ENCODE peak calls at places on chromosomes 4 and X, in seven cellular contexts. X, P, A, E, U, M and G are unnamed samples.

GRCh38 chr4:33625762-33626161 is 2618.6 kb downstream of the ARAP2 start:
- DNase-seq in X (no peak), P (peak), A (peak), E (no peak), U (no peak), M (no peak), G (no peak)

GRCh38 chrX:53711446-53711845 is 24.9 kb upstream of the HUWE1 start:
- DNase-seq in X (no peak), P (peak), A (no peak), E (no peak), U (no peak), M (no peak), G (no peak)

GRCh38 chr4:8443801-8444200 is 3.2 kb downstream of the TRMT44 start:
- DNase-seq in X (no peak), P (no peak), A (peak), E (no peak), U (no peak), M (no peak), G (no peak)

GRCh38 chr4:76691767-76692689 is 205.9 kb downstream of the SOWAHB start:
- DNase-seq in X (no peak), P (no peak), A (no peak), E (no peak), U (no peak), M (no peak), G (no peak)

GRCh38 chrX:4091046-4091760 is 377.8 kb upstream of the PRKX start:
- DNase-seq in X (no peak), P (peak), A (peak), E (no peak), U (no peak), M (no peak), G (no peak)

GRCh38 chr4:13543648-13544555 is at the start of gene NKX3-2:
- DNase-seq in X (no peak), P (peak), A (peak), E (no peak), U (peak), M (no peak), G (no peak)

GRCh38 chr4:41505161-41505653 is 32.8 kb upstream of the LIMCH1 start:
- DNase-seq in X (no peak), P (peak), A (peak), E (peak), U (peak), M (no peak), G (no peak)

GRCh38 chr4:4416981-4417380 is 30.1 kb downstream of the NSG1 start:
- DNase-seq in X (no peak), P (no peak), A (no peak), E (no peak), U (no peak), M (no peak), G (peak)

GRCh38 chrX:1451676-1452496 is 823 bp downstream of the ASMTL start:
- DNase-seq in X (no peak), P (no peak), A (no peak), E (no peak), U (no peak), M (no peak), G (peak)

GRCh38 chr4:75340561-75340960 is 173.6 kb downstream of the RCHY1 start:
- DNase-seq in X (no peak), P (no peak), A (peak), E (no peak), U (no peak), M (no peak), G (no peak)

GRCh38 chr4:7876096-7876993 is 63.3 kb downstream of the AFAP1 start:
- DNase-seq in X (no peak), P (peak), A (peak), E (no peak), U (peak), M (peak), G (no peak)

GRCh38 chrX:71017396-71017939 is 50.7 kb downstream of the SNX12 start:
- DNase-seq in X (no peak), P (peak), A (no peak), E (no peak), U (no peak), M (no peak), G (no peak)

GRCh38 chr4:74608151-74608949 is 163.4 kb downstream of the AREG start:
- DNase-seq in X (no peak), P (peak), A (peak), E (no peak), U (no peak), M (no peak), G (no peak)

GRCh38 chrX:30065226-30065625 is 150.1 kb upstream of the MAGEB2 start:
- DNase-seq in X (no peak), P (peak), A (peak), E (no peak), U (peak), M (no peak), G (no peak)

GRCh38 chrX:27555514-27555913 is 34.6 kb upstream of the DCAF8L2 start:
- DNase-seq in X (no peak), P (no peak), A (no peak), E (no peak), U (peak), M (no peak), G (no peak)

GRCh38 chr4:56821394-56822263 is at the start of gene SPINK2:
- DNase-seq in X (no peak), P (no peak), A (no peak), E (no peak), U (no peak), M (peak), G (peak)

GRCh38 chr4:174255790-174256189 is 27.7 kb downstream of the FBXO8 start:
- DNase-seq in X (no peak), P (peak), A (peak), E (no peak), U (no peak), M (no peak), G (no peak)

GRCh38 chr4:19693949-19694597 is 557.6 kb upstream of the SLIT2 start:
- DNase-seq in X (no peak), P (peak), A (no peak), E (no peak), U (peak), M (no peak), G (no peak)

GRCh38 chr4:3853388-3854035 is 87.3 kb downstream of the ADRA2C start:
- DNase-seq in X (no peak), P (no peak), A (no peak), E (no peak), U (no peak), M (no peak), G (no peak)

GRCh38 chrX:2572740-2573139 is 72.0 kb upstream of the DHRSX start:
- DNase-seq in X (no peak), P (peak), A (peak), E (no peak), U (peak), M (no peak), G (no peak)

GRCh38 chr4:181810658-181811057 is 432.5 kb upstream of the TENM3 start:
- DNase-seq in X (no peak), P (no peak), A (no peak), E (no peak), U (no peak), M (no peak), G (no peak)

GRCh38 chr4:6749340-6750171 is 33.0 kb upstream of the KIAA0232 start:
- DNase-seq in X (no peak), P (peak), A (peak), E (no peak), U (peak), M (no peak), G (no peak)

GRCh38 chr4:118684873-118685811 is at the start of gene METTL14:
- DNase-seq in X (no peak), P (peak), A (peak), E (peak), U (peak), M (peak), G (peak)

GRCh38 chrX:1673337-1673736 is 58.5 kb downstream of the ASMT start:
- DNase-seq in X (no peak), P (peak), A (no peak), E (no peak), U (peak), M (no peak), G (peak)

GRCh38 chr4:56668267-56668666 is 12.8 kb downstream of the HOPX start:
- DNase-seq in X (no peak), P (no peak), A (no peak), E (no peak), U (no peak), M (no peak), G (no peak)

GRCh38 chr4:86261634-86262033 is 98.2 kb downstream of the MAPK10 start:
- DNase-seq in X (no peak), P (no peak), A (peak), E (no peak), U (no peak), M (no peak), G (no peak)

GRCh38 chr4:112751447-112751846 is 114.5 kb downstream of the LARP7 start:
- DNase-seq in X (no peak), P (no peak), A (no peak), E (no peak), U (no peak), M (no peak), G (no peak)

GRCh38 chrX:68589372-68589753 is 58.1 kb upstream of the STARD8 start:
- DNase-seq in X (no peak), P (peak), A (no peak), E (no peak), U (no peak), M (no peak), G (no peak)

GRCh38 chrX:21723097-21723496 is 34.8 kb downstream of the SMPX start:
- DNase-seq in X (no peak), P (no peak), A (peak), E (no peak), U (peak), M (no peak), G (no peak)

GRCh38 chrX:19774905-19775304 is 112.5 kb downstream of the SH3KBP1 start:
- DNase-seq in X (no peak), P (no peak), A (no peak), E (no peak), U (no peak), M (no peak), G (no peak)

GRCh38 chr4:138562544-138562961 is 320.4 kb upstream of the SLC7A11 start:
- DNase-seq in X (no peak), P (no peak), A (peak), E (no peak), U (peak), M (no peak), G (no peak)

GRCh38 chrX:40169193-40170086 is 71.7 kb upstream of the BCOR start:
- DNase-seq in X (no peak), P (peak), A (no peak), E (no peak), U (no peak), M (peak), G (peak)

GRCh38 chrX:3592184-3592583 is 121.3 kb downstream of the PRKX start:
- DNase-seq in X (no peak), P (no peak), A (no peak), E (no peak), U (no peak), M (no peak), G (no peak)